ENCODE peak calls at places on chromosomes 2 and 18, in four cellular contexts. T is omental fat pad, J is pancreas, P is mucosa of descending colon. L is an unnamed sample.

GRCh38 chr2:3414133-3414856 is 34.8 kb downstream of the TRAPPC12 start:
- DNase-seq in T (no peak), P (no peak), J (peak; percentile 35), L (no peak)

GRCh38 chr2:152585830-152586484 is 131.3 kb downstream of the PRPF40A start:
- DNase-seq in P (no peak), J (no peak), T (no peak), L (no peak)

GRCh38 chr2:121202541-121203310 is 82.3 kb downstream of the TFCP2L1 start:
- DNase-seq in P (peak; percentile 77), T (no peak), J (peak; percentile 38), L (no peak)

GRCh38 chr2:216082388-216082733 is 642 bp downstream of the TMEM169 start:
- DNase-seq in P (no peak), J (no peak), T (no peak), L (no peak)

GRCh38 chr2:232489516-232490220 is 2.0 kb upstream of the ECEL1 start:
- DNase-seq in P (no peak), J (peak; percentile 50), T (no peak), L (no peak)

GRCh38 chr2:119384971-119385370 is 18.2 kb downstream of the DBI start:
- DNase-seq in P (peak; percentile 44), T (no peak), J (no peak), L (no peak)

GRCh38 chr18:71018816-71019215 is 730.0 kb downstream of the SOCS6 start:
- DNase-seq in T (no peak), J (no peak), P (no peak), L (no peak)

GRCh38 chr18:56973487-56973886 is 173.4 kb upstream of the BOD1L2 start:
- DNase-seq in J (no peak), T (no peak), P (no peak), L (no peak)

GRCh38 chr2:212289301-212289700 is 249.3 kb downstream of the ERBB4 start:
- DNase-seq in T (no peak), P (no peak), J (no peak), L (no peak)

L was measured in H1.